ENCODE peak calls at places on chromosomes 2 and 18, in ten cellular contexts. T is NCI-H1105, F is skeletal muscle cell, Y is fibroblast of lung, Z is Peyer's patch, N is mucosa of gallbladder, I is coronary artery, G is fibroblast of pulmonary artery, R is mesothelial cell of epicardium, J is NCI-H1092 treated with DMSO at 0.1 percent for 48 hours. C is an unnamed sample.

GRCh38 chr2:96594282-96594681 is 43.8 kb downstream of the KANSL3 start:
- DNase-seq in T (no peak), F (no peak), Y (no peak), Z (no peak), N (no peak), I (no peak), G (no peak), R (no peak), J (no peak), C (no peak)

GRCh38 chr2:41826921-41827320 is 220.9 kb upstream of the PKDCC start:
- DNase-seq in T (no peak), F (no peak), Y (no peak), Z (no peak), N (no peak), I (no peak), G (no peak), R (no peak), J (no peak), C (no peak)

GRCh38 chr2:159146930-159147666 is 139.4 kb downstream of the WDSUB1 start:
- DNase-seq in T (peak), F (no peak), Y (no peak), Z (peak), N (peak), I (no peak), G (no peak), R (no peak), J (peak), C (peak)

GRCh38 chr2:211789984-211790383 is 748.6 kb downstream of the ERBB4 start:
- DNase-seq in T (no peak), F (no peak), Y (peak), Z (no peak), N (no peak), I (no peak), G (peak), R (no peak), J (no peak), C (no peak)

GRCh38 chr18:64244571-64244970 is 95.7 kb upstream of the LINC00305 start:
- DNase-seq in T (no peak), F (no peak), Y (no peak), Z (peak), N (peak), I (no peak), G (peak), R (no peak), J (peak), C (no peak)

GRCh38 chr18:49160075-49160930 is 209.5 kb upstream of the SMAD7 start:
- DNase-seq in T (no peak), F (no peak), Y (peak), Z (no peak), N (no peak), I (no peak), G (no peak), R (no peak), J (no peak), C (no peak)

GRCh38 chr18:2103299-2103698 is 468.0 kb downstream of the METTL4 start:
- DNase-seq in T (no peak), F (no peak), Y (no peak), Z (no peak), N (no peak), I (no peak), G (no peak), R (no peak), J (no peak), C (no peak)

GRCh38 chr2:30404354-30405265 is 42.4 kb upstream of the LCLAT1 start:
- DNase-seq in T (no peak), F (no peak), Y (peak), Z (no peak), N (no peak), I (no peak), G (peak), R (no peak), J (peak), C (no peak)

GRCh38 chr18:62450546-62451395 is 72.1 kb upstream of the ZCCHC2 start:
- DNase-seq in T (peak), F (peak), Y (peak), Z (peak), N (peak), I (peak), G (peak), R (no peak), J (peak), C (peak)

GRCh38 chr2:218991674-218992168 is 1.5 kb downstream of the CRYBA2 start:
- DNase-seq in T (no peak), F (no peak), Y (peak), Z (no peak), N (no peak), I (no peak), G (peak), R (no peak), J (no peak), C (no peak)

GRCh38 chr2:23498941-23499340 is 114.0 kb downstream of the KLHL29 start:
- DNase-seq in T (no peak), F (no peak), Y (no peak), Z (no peak), N (no peak), I (no peak), G (peak), R (no peak), J (no peak), C (no peak)

GRCh38 chr18:5618037-5618688 is 74.4 kb upstream of the EPB41L3 start:
- DNase-seq in T (no peak), F (no peak), Y (no peak), Z (no peak), N (no peak), I (no peak), G (no peak), R (no peak), J (no peak), C (no peak)

GRCh38 chr2:172921538-172922236 is 154.0 kb upstream of the MAP3K20 start:
- DNase-seq in T (no peak), F (peak), Y (peak), Z (no peak), N (no peak), I (no peak), G (peak), R (no peak), J (no peak), C (no peak)

GRCh38 chr2:46216213-46216612 is 81.0 kb upstream of the EPAS1 start:
- DNase-seq in T (no peak), F (peak), Y (peak), Z (no peak), N (no peak), I (no peak), G (peak), R (no peak), J (no peak), C (no peak)

GRCh38 chr2:46327627-46328026 is 30.4 kb downstream of the EPAS1 start:
- DNase-seq in T (no peak), F (no peak), Y (no peak), Z (no peak), N (no peak), I (no peak), G (no peak), R (peak), J (no peak), C (no peak)

GRCh38 chr18:3250237-3251107 is 2.9 kb downstream of the MYL12A start:
- DNase-seq in T (no peak), F (peak), Y (peak), Z (no peak), N (no peak), I (no peak), G (peak), R (no peak), J (no peak), C (no peak)

GRCh38 chr18:11407900-11408299 is 201.5 kb upstream of the SLC35G4 start:
- DNase-seq in T (no peak), F (peak), Y (peak), Z (no peak), N (no peak), I (no peak), G (peak), R (no peak), J (no peak), C (no peak)

GRCh38 chr18:12422936-12423335 is 15.2 kb downstream of the PRELID3A start:
- DNase-seq in T (no peak), F (no peak), Y (no peak), Z (no peak), N (no peak), I (no peak), G (no peak), R (no peak), J (no peak), C (no peak)

GRCh38 chr2:210558708-210559107 is 2.3 kb downstream of the CPS1 start:
- DNase-seq in T (peak), F (peak), Y (peak), Z (no peak), N (no peak), I (no peak), G (peak), R (no peak), J (no peak), C (no peak)

GRCh38 chr2:149050188-149050587 is 11.7 kb downstream of the LYPD6B start:
- DNase-seq in T (no peak), F (peak), Y (peak), Z (no peak), N (no peak), I (no peak), G (peak), R (no peak), J (no peak), C (no peak)

GRCh38 chr18:42509702-42510424 is 554.8 kb downstream of the PIK3C3 start:
- DNase-seq in T (no peak), F (no peak), Y (no peak), Z (no peak), N (no peak), I (no peak), G (no peak), R (no peak), J (no peak), C (no peak)

GRCh38 chr2:85930129-85931124 is 41.6 kb upstream of the ST3GAL5 start:
- DNase-seq in T (no peak), F (no peak), Y (no peak), Z (no peak), N (no peak), I (no peak), G (peak), R (no peak), J (no peak), C (no peak)

GRCh38 chr2:224816816-224817215 is 100.7 kb upstream of the CCDC195 start:
- DNase-seq in T (no peak), F (peak), Y (peak), Z (no peak), N (no peak), I (no peak), G (peak), R (no peak), J (no peak), C (no peak)

GRCh38 chr2:28393115-28393836 is 618 bp downstream of the FOSL2 start:
- DNase-seq in T (peak), F (no peak), Y (peak), Z (peak), N (peak), I (peak), G (peak), R (peak), J (no peak), C (peak)

GRCh38 chr2:86445436-86445835 is 4.3 kb downstream of the KDM3A start:
- DNase-seq in T (no peak), F (no peak), Y (no peak), Z (no peak), N (no peak), I (no peak), G (no peak), R (no peak), J (no peak), C (no peak)

GRCh38 chr2:69754633-69755032 is 12.7 kb downstream of the ANXA4 start:
- DNase-seq in T (no peak), F (no peak), Y (no peak), Z (no peak), N (no peak), I (no peak), G (no peak), R (no peak), J (no peak), C (no peak)

GRCh38 chr2:71673402-71673795 is 220.0 kb downstream of the DYSF start:
- DNase-seq in T (no peak), F (no peak), Y (no peak), Z (no peak), N (no peak), I (no peak), G (no peak), R (no peak), J (no peak), C (no peak)

GRCh38 chr2:8576525-8577157 is 105.2 kb upstream of the ID2 start:
- DNase-seq in T (no peak), F (no peak), Y (no peak), Z (peak), N (no peak), I (peak), G (no peak), R (no peak), J (no peak), C (no peak)

GRCh38 chr2:25368650-25369049 is 26.9 kb upstream of the DNMT3A start:
- DNase-seq in T (no peak), F (no peak), Y (no peak), Z (no peak), N (no peak), I (no peak), G (no peak), R (no peak), J (no peak), C (no peak)

GRCh38 chr2:95376311-95377215 is 25.9 kb upstream of the FAHD2A start:
- DNase-seq in T (no peak), F (no peak), Y (no peak), Z (peak), N (no peak), I (peak), G (no peak), R (no peak), J (no peak), C (no peak)

GRCh38 chr18:9535430-9535972 is 60.2 kb downstream of the RALBP1 start:
- DNase-seq in T (no peak), F (peak), Y (peak), Z (no peak), N (peak), I (peak), G (peak), R (no peak), J (no peak), C (no peak)

GRCh38 chr2:137873860-137874259 is 90.4 kb upstream of the HNMT start:
- DNase-seq in T (no peak), F (no peak), Y (no peak), Z (no peak), N (no peak), I (no peak), G (no peak), R (no peak), J (no peak), C (no peak)

C was measured in left lung.